ENCODE peak calls at places on chromosomes 4 and X, in four cellular contexts. H is astrocyte of the spinal cord; C is CD4-positive, alpha-beta memory T cell; T is AG09309. W is an unnamed sample.

GRCh38 chr4:169987327-169988228 is 38.6 kb downstream of the MFAP3L start:
- DNase-seq in H (no peak), T (no peak), C (no peak), W (no peak)

GRCh38 chr4:155207534-155208257 is 740 bp upstream of the NPY2R start:
- DNase-seq in C (no peak), T (no peak), H (peak), W (no peak)

GRCh38 chr4:124030038-124030638 is 633.5 kb downstream of the SPRY1 start:
- DNase-seq in H (no peak), C (no peak), T (no peak), W (no peak)

GRCh38 chr4:96983830-96984229 is 1143.9 kb downstream of the PDHA2 start:
- DNase-seq in H (peak), C (no peak), T (no peak), W (peak)

GRCh38 chr4:24686866-24687672 is 102.7 kb upstream of the DHX15 start:
- DNase-seq in H (no peak), C (no peak), T (no peak), W (peak)

GRCh38 chr4:145681518-145681917 is 1.6 kb downstream of the C4orf51 start:
- DNase-seq in C (no peak), H (no peak), T (no peak), W (no peak)

GRCh38 chr4:42716996-42717395 is 60.1 kb upstream of the ATP8A1 start:
- DNase-seq in H (no peak), T (no peak), C (no peak), W (no peak)

GRCh38 chrX:136497556-136498048 is at the start of gene HTATSF1:
- DNase-seq in H (no peak), T (no peak), C (no peak), W (no peak)

GRCh38 chr4:152321408-152321807 is 214.5 kb downstream of the FBXW7 start:
- DNase-seq in H (no peak), C (no peak), T (no peak), W (no peak)

GRCh38 chr4:48939785-48940184 is 33.2 kb upstream of the OCIAD2 start:
- DNase-seq in H (peak), T (peak), C (no peak), W (peak)

GRCh38 chrX:153649178-153649914 is 2.3 kb downstream of the DUSP9 start:
- DNase-seq in C (peak), T (no peak), H (no peak), W (no peak)

GRCh38 chr4:760616-761015 is 55.0 kb downstream of the PCGF3 start:
- DNase-seq in C (no peak), H (no peak), T (no peak), W (no peak)

GRCh38 chrX:54042609-54043010 is 1.7 kb downstream of the PHF8 start:
- DNase-seq in C (peak), T (peak), H (peak), W (peak)

GRCh38 chrX:24902808-24903207 is 113.0 kb downstream of the ARX start:
- DNase-seq in C (no peak), T (peak), H (peak), W (peak)

GRCh38 chrX:45710081-45710801 is 509.6 kb upstream of the DIPK2B start:
- DNase-seq in C (no peak), T (peak), H (peak), W (peak)

GRCh38 chr4:8590546-8590880 is 2.1 kb upstream of the CPZ start:
- DNase-seq in T (no peak), H (no peak), C (no peak), W (no peak)

GRCh38 chrX:114717921-114718320 is 134.0 kb downstream of the HTR2C start:
- DNase-seq in C (no peak), H (no peak), T (no peak), W (no peak)

GRCh38 chrX:132490086-132490419 is 1.2 kb upstream of the MBNL3 start:
- DNase-seq in C (no peak), T (no peak), H (no peak), W (no peak)

GRCh38 chr4:134390327-134390726 is 188.7 kb upstream of the PABPC4L start:
- DNase-seq in T (no peak), C (no peak), H (no peak), W (no peak)

GRCh38 chrX:33923262-33923661 is 208.9 kb downstream of the FAM47A start:
- DNase-seq in C (no peak), H (no peak), T (no peak), W (no peak)

GRCh38 chr4:140300271-140300970 is 73.0 kb upstream of the SCOC start:
- DNase-seq in C (no peak), T (peak), H (peak), W (peak)

GRCh38 chr4:154416183-154416543 is 75.4 kb downstream of the DCHS2 start:
- DNase-seq in C (no peak), T (no peak), H (no peak), W (no peak)

GRCh38 chrX:1493877-1494510 is 41.3 kb upstream of the ASMTL start:
- DNase-seq in C (no peak), T (no peak), H (no peak), W (no peak)

W was measured in brain microvascular endothelial cell.